ENCODE peak calls at places on chromosomes 12 and 14, in four cellular contexts. One of them, this sample, is unnamed.

GRCh38 chr12:62631531-62632520 is 165.2 kb downstream of the MON2 start:
- DNase-seq in H7: peak; percentile 90
- DNase-seq in HS-27A: peak; percentile 59
- DNase-seq in GM13977: peak; percentile 75
- DNase-seq in this sample: peak; percentile 67

GRCh38 chr12:117076410-117077372 is 22.5 kb downstream of the TESC start:
- DNase-seq in H7: no peak
- DNase-seq in HS-27A: no peak
- DNase-seq in GM13977: no peak
- DNase-seq in this sample: peak; percentile 78

GRCh38 chr14:70188292-70188607 is 501 bp downstream of the SLC8A3 start:
- DNase-seq in HS-27A: no peak
- DNase-seq in H7: no peak
- DNase-seq in GM13977: no peak
- DNase-seq in this sample: no peak

GRCh38 chr12:34108967-34109366 is 86.7 kb downstream of the ALG10 start:
- DNase-seq in GM13977: no peak
- DNase-seq in H7: no peak
- DNase-seq in HS-27A: no peak
- DNase-seq in this sample: no peak

GRCh38 chr12:100995201-100995600 is 200.6 kb downstream of the ANO4 start:
- DNase-seq in GM13977: peak; percentile 21
- DNase-seq in H7: no peak
- DNase-seq in HS-27A: no peak
- DNase-seq in this sample: peak; percentile 89

GRCh38 chr12:60308366-60309000 is 712.7 kb downstream of the SLC16A7 start:
- DNase-seq in GM13977: no peak
- DNase-seq in HS-27A: no peak
- DNase-seq in H7: no peak
- DNase-seq in this sample: no peak

GRCh38 chr12:108607981-108608600 is 10.2 kb upstream of the TMEM119 start:
- DNase-seq in HS-27A: no peak
- DNase-seq in GM13977: no peak
- DNase-seq in H7: no peak
- DNase-seq in this sample: no peak

GRCh38 chr12:30969006-30969405 is 42.5 kb downstream of the TSPAN11 start:
- DNase-seq in HS-27A: no peak
- DNase-seq in GM13977: no peak
- DNase-seq in H7: no peak
- DNase-seq in this sample: no peak

GRCh38 chr12:55933158-55933798 is 2.3 kb downstream of the DGKA start:
- DNase-seq in HS-27A: no peak
- DNase-seq in GM13977: no peak
- DNase-seq in H7: no peak
- DNase-seq in this sample: peak; percentile 67

GRCh38 chr14:29937116-29937515 is 9.5 kb upstream of the PRKD1 start:
- DNase-seq in GM13977: no peak
- DNase-seq in H7: no peak
- DNase-seq in HS-27A: no peak
- DNase-seq in this sample: peak; percentile 84